ENCODE peak calls at places on chromosomes 11 and 22, in nine cellular contexts. Z is WERI-Rb-1, K is IMR-90, G is brain microvascular endothelial cell, V is fibroblast of villous mesenchyme, H is HFF-Myc, F is sigmoid colon, X is colonic mucosa, L is transverse colon. P is an unnamed sample.

GRCh38 chr11:33553486-33553885 is 147.1 kb downstream of the C11orf91 start:
- DNase-seq in Z (no peak), K (peak; percentile 43), G (no peak), V (no peak), H (no peak), F (no peak), X (no peak), L (no peak), P (no peak)

GRCh38 chr11:47532597-47533213 is 20.2 kb downstream of the CELF1 start:
- DNase-seq in Z (no peak), K (peak; percentile 31), G (no peak), V (no peak), H (no peak), F (no peak), X (no peak), L (no peak), P (no peak)

GRCh38 chr22:47192106-47192650 is 429.7 kb downstream of the TBC1D22A start:
- DNase-seq in Z (no peak), K (no peak), G (no peak), V (no peak), H (no peak), F (peak; percentile 52), X (peak; percentile 26), L (peak; percentile 33), P (no peak)

GRCh38 chr11:16185042-16185441 is 171.3 kb downstream of the SOX6 start:
- DNase-seq in Z (no peak), K (no peak), G (no peak), V (no peak), H (no peak), F (no peak), X (no peak), L (no peak), P (no peak)

GRCh38 chr11:75475767-75476650 is 43.0 kb upstream of the KLHL35 start:
- DNase-seq in Z (peak; percentile 37), K (peak; percentile 60), G (peak; percentile 9), V (peak; percentile 48), H (peak; percentile 36), F (no peak), X (peak; percentile 32), L (peak; percentile 33), P (peak; percentile 60)

GRCh38 chr22:44407404-44408226 is 90.4 kb downstream of the RTL6 start:
- DNase-seq in Z (peak; percentile 5), K (no peak), G (no peak), V (no peak), H (no peak), F (peak; percentile 47), X (no peak), L (no peak), P (peak; percentile 10)

GRCh38 chr11:75576445-75577049 is 14.5 kb downstream of the SERPINH1 start:
- DNase-seq in Z (no peak), K (peak; percentile 63), G (peak; percentile 56), V (peak; percentile 80), H (no peak), F (no peak), X (no peak), L (peak; percentile 61), P (peak; percentile 74)

GRCh38 chr22:46102752-46103151 is 47.6 kb upstream of the PPARA start:
- DNase-seq in Z (no peak), K (no peak), G (no peak), V (no peak), H (no peak), F (no peak), X (no peak), L (no peak), P (peak; percentile 9)

GRCh38 chr11:73907191-73907590 is 30.4 kb downstream of the PAAF1 start:
- DNase-seq in Z (no peak), K (peak; percentile 55), G (peak; percentile 15), V (peak; percentile 6), H (peak; percentile 10), F (no peak), X (no peak), L (no peak), P (peak; percentile 43)

GRCh38 chr11:26778000-26778757 is 56.3 kb upstream of the SLC5A12 start:
- DNase-seq in Z (no peak), K (peak; percentile 81), G (no peak), V (peak; percentile 64), H (peak; percentile 70), F (no peak), X (no peak), L (no peak), P (peak; percentile 68)

GRCh38 chr11:304915-305833 is 2.4 kb upstream of the IFITM2 start:
- DNase-seq in Z (no peak), K (peak; percentile 79), G (peak; percentile 59), V (peak; percentile 88), H (no peak), F (peak; percentile 90), X (peak; percentile 67), L (peak; percentile 75), P (peak; percentile 90)

GRCh38 chr22:39110631-39111561 is 13.9 kb downstream of the APOBEC3H start:
- DNase-seq in Z (no peak), K (no peak), G (no peak), V (no peak), H (no peak), F (no peak), X (no peak), L (no peak), P (no peak)

GRCh38 chr22:36599771-36600170 is 70.8 kb upstream of the EIF3D start:
- DNase-seq in Z (no peak), K (no peak), G (no peak), V (no peak), H (no peak), F (no peak), X (no peak), L (no peak), P (no peak)

GRCh38 chr11:41309111-41309522 is 150.3 kb downstream of the LRRC4C start:
- DNase-seq in Z (no peak), K (no peak), G (no peak), V (no peak), H (no peak), F (no peak), X (no peak), L (no peak), P (no peak)

GRCh38 chr11:117316197-117316961 is at the start of gene BACE1:
- DNase-seq in Z (peak; percentile 96), K (peak; percentile 80), G (peak; percentile 67), V (peak; percentile 85), H (peak; percentile 60), F (peak; percentile 92), X (peak; percentile 78), L (peak; percentile 68), P (peak; percentile 79)
- TF ChIP-seq CTCF in Z (peak; percentile 74), K (peak; percentile 58), G (peak; percentile 72), V (peak; percentile 58), H (peak; percentile 57), F (no peak), X (peak; percentile 14), L (no peak), P (peak; percentile 43)

GRCh38 chr11:118887219-118887618 is 3.5 kb downstream of the CXCR5 start:
- DNase-seq in Z (no peak), K (no peak), G (no peak), V (no peak), H (no peak), F (no peak), X (no peak), L (no peak), P (no peak)
- H3K4me3 ChIP-seq in Z (no peak overlapping the region), K (no peak overlapping the region), G (no peak overlapping the region), V (no peak overlapping the region), H (no peak overlapping the region), F (peak overlapping the region; percentile 38), X (no peak overlapping the region), L (peak overlapping the region; percentile 18), P (no peak overlapping the region)

DNA sequence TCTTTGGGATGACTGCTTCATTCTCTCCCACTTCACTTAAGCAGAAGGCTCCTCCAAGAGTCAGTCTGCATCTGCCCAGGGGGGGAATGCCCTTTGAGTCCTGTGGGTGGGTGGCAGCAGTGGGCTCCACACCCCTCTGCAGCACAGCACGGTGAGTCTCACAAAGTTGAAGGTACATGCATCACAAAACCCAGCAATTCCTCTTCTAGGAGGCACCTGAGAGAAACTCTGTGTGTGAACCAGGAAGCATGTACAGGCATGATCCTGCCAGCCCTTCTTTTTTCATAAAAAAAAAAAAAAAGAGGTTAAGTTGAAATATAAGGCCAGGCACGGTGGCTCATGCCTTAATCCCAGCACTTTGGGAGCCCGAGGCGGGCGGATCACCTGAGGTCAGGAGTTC is 87.2 kb downstream of the MYO18B start:
- DNase-seq in Z (no peak), K (no peak), G (no peak), V (no peak), H (no peak), F (no peak), X (no peak), L (no peak), P (no peak)
- TF ChIP-seq CTCF in Z (no peak), K (no peak), G (no peak), V (no peak), H (no peak), F (no peak), X (no peak), L (no peak), P (no peak)

GRCh38 chr11:36822829-36823228 is 224.8 kb upstream of the RAG2 start:
- DNase-seq in Z (no peak), K (no peak), G (no peak), V (no peak), H (no peak), F (no peak), X (no peak), L (no peak), P (no peak)
- H3K4me3 ChIP-seq in Z (no peak overlapping the region), K (no peak overlapping the region), G (no peak overlapping the region), V (no peak overlapping the region), H (no peak overlapping the region), F (no peak overlapping the region), X (no peak overlapping the region), L (no peak overlapping the region), P (no peak overlapping the region)

GRCh38 chr22:25558341-25558740 is 6.1 kb upstream of the GRK3 start:
- DNase-seq in Z (peak; percentile 37), K (no peak), G (no peak), V (no peak), H (no peak), F (no peak), X (no peak), L (no peak), P (no peak)

GRCh38 chr22:25554321-25555088 is 10.0 kb upstream of the GRK3 start:
- DNase-seq in Z (no peak), K (no peak), G (no peak), V (no peak), H (no peak), F (no peak), X (no peak), L (no peak), P (no peak)

GRCh38 chr22:25553131-25553530 is 11.3 kb upstream of the GRK3 start:
- DNase-seq in Z (no peak), K (no peak), G (no peak), V (no peak), H (no peak), F (no peak), X (no peak), L (no peak), P (no peak)

GRCh38 chr22:25557218-25557617 is 7.3 kb upstream of the GRK3 start:
- DNase-seq in Z (no peak), K (no peak), G (no peak), V (no peak), H (no peak), F (no peak), X (no peak), L (no peak), P (no peak)

GRCh38 chr22:25555506-25556060 is 8.9 kb upstream of the GRK3 start:
- DNase-seq in Z (no peak), K (no peak), G (no peak), V (no peak), H (no peak), F (no peak), X (no peak), L (no peak), P (no peak)
- TF ChIP-seq CTCF in Z (no peak), K (no peak), G (no peak), V (no peak), H (no peak), F (no peak), X (no peak), L (no peak), P (no peak)